ENCODE peak calls at places on chromosomes 1 and 21, in seven cellular contexts. N, D, B, M, U, Z and Q are unnamed samples.

GRCh38 chr21:26495283-26495849 is 77.7 kb downstream of the CYYR1 start:
- DNase-seq in N (no peak), D (no peak), B (no peak), M (no peak), U (no peak), Z (no peak), Q (no peak)

GRCh38 chr1:208570362-208570761 is 326.2 kb upstream of the PLXNA2 start:
- DNase-seq in N (no peak), D (no peak), B (no peak), M (no peak), U (no peak), Z (no peak), Q (no peak)

GRCh38 chr21:31354604-31355443 is 10.8 kb upstream of the TIAM1 start:
- DNase-seq in N (no peak), D (no peak), B (peak; percentile 13), M (peak; percentile 55), U (peak; percentile 16), Z (no peak), Q (no peak)

GRCh38 chr21:44461005-44461404 is 5.7 kb downstream of the LRRC3 start:
- DNase-seq in N (no peak), D (peak; percentile 53), B (no peak), M (no peak), U (no peak), Z (peak; percentile 21), Q (no peak)

GRCh38 chr1:6033986-6034749 is 11.5 kb upstream of the KCNAB2 start:
- DNase-seq in N (no peak), D (no peak), B (peak; percentile 46), M (peak; percentile 44), U (no peak), Z (peak; percentile 91), Q (no peak)

GRCh38 chr1:65751961-65752360 is 40.7 kb upstream of the PDE4B start:
- DNase-seq in N (no peak), D (no peak), B (no peak), M (no peak), U (no peak), Z (no peak), Q (no peak)

GRCh38 chr1:2226525-2227340 is 1.4 kb upstream of the SKI start:
- DNase-seq in N (peak; percentile 69), D (peak; percentile 78), B (no peak), M (no peak), U (no peak), Z (peak; percentile 82), Q (no peak)

GRCh38 chr21:44817506-44817880 is 369 bp downstream of the SUMO3 start:
- DNase-seq in N (peak; percentile 95), D (peak; percentile 97), B (peak; percentile 96), M (peak; percentile 94), U (peak; percentile 49), Z (peak; percentile 99), Q (peak; percentile 81)

GRCh38 chr1:228922722-228923376 is 187.6 kb downstream of the RHOU start:
- DNase-seq in N (no peak), D (no peak), B (no peak), M (no peak), U (no peak), Z (no peak), Q (no peak)

GRCh38 chr1:59143824-59144223 is 153.1 kb upstream of the FGGY start:
- DNase-seq in N (no peak), D (no peak), B (no peak), M (no peak), U (no peak), Z (no peak), Q (no peak)

GRCh38 chr1:87615917-87616316 is 287.2 kb downstream of the LMO4 start:
- DNase-seq in N (no peak), D (no peak), B (no peak), M (no peak), U (no peak), Z (no peak), Q (no peak)

GRCh38 chr1:183416850-183417690 is 1.1 kb downstream of the NMNAT2 start:
- DNase-seq in N (peak; percentile 59), D (peak; percentile 78), B (peak; percentile 31), M (peak; percentile 43), U (peak; percentile 31), Z (peak; percentile 83), Q (peak; percentile 43)

GRCh38 chr21:45290948-45291612 is 3.4 kb upstream of the POFUT2 start:
- DNase-seq in N (peak; percentile 71), D (peak; percentile 76), B (no peak), M (peak; percentile 26), U (no peak), Z (peak; percentile 30), Q (no peak)

GRCh38 chr1:33176362-33176850 is 5.4 kb downstream of the TRIM62 start:
- DNase-seq in N (no peak), D (no peak), B (no peak), M (no peak), U (no peak), Z (peak; percentile 70), Q (no peak)

GRCh38 chr1:39129514-39129913 is 75.0 kb upstream of the MACF1 start:
- DNase-seq in N (no peak), D (no peak), B (no peak), M (no peak), U (no peak), Z (no peak), Q (no peak)

GRCh38 chr1:174068000-174068399 is 45.8 kb upstream of the RC3H1 start:
- DNase-seq in N (no peak), D (no peak), B (no peak), M (no peak), U (no peak), Z (no peak), Q (no peak)

GRCh38 chr1:168266644-168267186 is 14.0 kb upstream of the TBX19 start:
- DNase-seq in N (no peak), D (no peak), B (no peak), M (no peak), U (no peak), Z (no peak), Q (no peak)

GRCh38 chr1:168273575-168273974 is 7.1 kb upstream of the TBX19 start:
- DNase-seq in N (no peak), D (no peak), B (no peak), M (no peak), U (no peak), Z (no peak), Q (no peak)

DNA sequence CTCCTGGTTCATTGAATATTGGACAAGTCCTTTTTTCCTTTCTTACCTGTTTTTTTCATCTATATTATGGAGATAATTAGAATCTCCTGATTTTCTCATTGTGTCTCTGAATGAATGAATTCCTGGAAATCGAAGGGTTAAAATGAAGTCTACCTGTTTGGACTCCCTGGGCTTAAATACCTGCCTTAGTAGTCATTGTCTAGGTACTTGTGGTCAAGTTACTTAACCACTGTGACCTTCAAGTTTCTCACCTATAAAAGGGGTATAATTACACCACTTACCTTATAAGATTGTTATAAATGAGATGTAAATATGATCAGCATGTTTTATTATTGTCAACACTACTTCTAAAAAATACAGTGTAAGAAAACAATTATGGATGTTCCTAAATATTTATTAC is 9.0 kb upstream of the TBX19 start:
- DNase-seq in N (no peak), D (no peak), B (no peak), M (no peak), U (no peak), Z (no peak), Q (no peak)
- TF ChIP-seq EP300 in N (no peak), D (no peak), B (no peak), M (no peak), U (no peak), Z (no peak), Q (no peak)

GRCh38 chr1:27138368-27138767 is 16.6 kb downstream of the SLC9A1 start:
- DNase-seq in N (no peak), D (no peak), B (no peak), M (no peak), U (no peak), Z (no peak), Q (no peak)

GRCh38 chr1:27135920-27136551 is 18.9 kb downstream of the SLC9A1 start:
- DNase-seq in N (no peak), D (no peak), B (no peak), M (peak; percentile 58), U (no peak), Z (no peak), Q (no peak)

GRCh38 chr1:27137022-27137542 is 17.8 kb downstream of the SLC9A1 start:
- DNase-seq in N (no peak), D (peak; percentile 76), B (peak; percentile 67), M (peak; percentile 74), U (no peak), Z (no peak), Q (peak; percentile 45)

GRCh38 chr1:27138927-27139326 is 16.0 kb downstream of the SLC9A1 start:
- DNase-seq in N (no peak), D (no peak), B (no peak), M (no peak), U (no peak), Z (no peak), Q (no peak)

DNA sequence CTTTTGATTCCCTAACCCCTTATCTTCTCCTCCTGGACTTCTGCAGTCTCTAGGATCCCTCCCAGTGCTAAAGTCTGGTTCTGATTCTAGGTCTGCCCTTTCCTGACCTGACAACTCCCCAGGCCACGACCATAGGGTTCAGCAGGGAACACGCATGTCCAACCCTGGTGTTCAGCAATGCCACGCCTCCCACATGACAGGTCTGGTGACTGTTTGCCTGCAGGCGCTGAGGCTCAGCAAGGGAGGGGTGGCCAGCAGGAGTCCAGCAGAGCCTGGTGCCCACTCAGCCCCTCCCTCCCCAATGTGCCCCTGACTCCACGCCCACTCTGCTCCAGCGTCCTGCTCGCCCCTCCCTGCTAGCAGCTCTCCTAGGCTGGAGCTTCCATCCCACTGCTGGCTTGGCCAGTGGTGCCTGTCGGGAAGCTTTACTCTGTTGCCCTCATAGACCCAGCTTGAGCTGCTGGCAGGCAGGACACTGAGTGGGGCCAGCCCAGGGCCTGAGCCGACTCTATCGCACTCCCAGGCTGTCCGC is 17.3 kb downstream of the SLC9A1 start:
- DNase-seq in N (no peak), D (no peak), B (peak; percentile 55), M (peak; percentile 80), U (no peak), Z (peak; percentile 73), Q (no peak)
- H3K4me1 ChIP-seq in N (no peaks in the 10 kb centered on the region), D (peaks cover 63% of the 10 kb centered on the region), B (peaks cover 28% of the 10 kb centered on the region), M (peaks cover 69% of the 10 kb centered on the region), U (peaks cover 17% of the 10 kb centered on the region), Z (peaks cover 41% of the 10 kb centered on the region), Q (peaks cover 41% of the 10 kb centered on the region)

DNA sequence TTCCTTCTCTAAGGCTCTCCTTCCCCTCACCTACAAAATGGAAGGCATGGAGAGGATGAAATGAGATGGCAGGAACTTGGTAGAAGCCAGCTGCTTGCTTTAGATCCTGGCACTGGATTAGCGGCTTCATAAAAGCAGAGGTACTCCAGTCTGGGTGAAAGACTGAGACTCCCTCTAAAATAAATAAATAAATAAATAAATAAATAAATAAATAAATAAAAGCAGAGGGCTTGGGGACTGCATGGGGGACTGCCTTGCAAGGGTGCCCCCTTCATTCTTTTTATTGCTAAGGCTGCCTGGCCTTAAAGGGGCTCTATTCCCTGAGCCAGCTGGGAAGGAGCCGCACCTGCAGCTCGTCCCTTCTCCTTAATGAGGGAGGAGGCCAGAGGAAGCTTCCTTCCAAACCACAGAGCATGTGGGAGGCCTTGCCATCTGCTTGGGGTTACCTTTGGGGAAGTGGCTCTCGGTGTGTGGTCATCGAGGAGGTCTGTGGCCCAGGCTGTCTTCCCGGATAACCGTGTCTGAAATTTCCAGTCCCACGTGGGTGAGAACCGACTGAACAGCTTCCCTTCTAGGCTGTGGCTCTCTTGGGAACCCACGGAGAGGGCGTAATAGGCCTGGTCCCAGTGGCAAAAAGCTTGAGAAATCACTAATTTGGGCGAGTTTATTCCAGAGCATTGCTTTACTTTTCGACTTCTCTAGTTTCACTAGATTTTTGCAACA is 2.0 kb upstream of the ATP13A2 start:
- DNase-seq in N (no peak), D (peak; percentile 60), B (peak; percentile 37), M (no peak), U (no peak), Z (no peak), Q (peak; percentile 43)
- H3K4me3 ChIP-seq in N (no peak overlapping the region), D (no peak overlapping the region), B (no peak overlapping the region), M (no peak overlapping the region), U (no peak overlapping the region), Z (no peak overlapping the region), Q (no peak overlapping the region)

GRCh38 chr1:231369282-231369681 is 31.2 kb downstream of the SPRTN start:
- DNase-seq in N (no peak), D (no peak), B (no peak), M (no peak), U (no peak), Z (no peak), Q (no peak)
- TF ChIP-seq EP300 in N (no peak), D (no peak), B (no peak), M (no peak), U (no peak), Z (no peak), Q (no peak)